ENCODE peak calls at places on chromosomes 3 and 15, in seven cellular contexts. U is IMR-90, F is Peyer's patch, E is GM12878, Z is prostate gland, Q is breast epithelium, J is sigmoid colon. W is an unnamed sample.

GRCh38 chr3:53545365-53546031 is 51.1 kb downstream of the CACNA1D start:
- DNase-seq in U (no peak), F (no peak), E (no peak), Z (no peak), Q (no peak), J (no peak), W (no peak)

GRCh38 chr15:96052572-96053038 is 277.9 kb upstream of the NR2F2 start:
- DNase-seq in U (no peak), F (no peak), E (no peak), Z (no peak), Q (no peak), J (no peak), W (no peak)

GRCh38 chr15:44468713-44469385 is 41.4 kb downstream of the CTDSPL2 start:
- DNase-seq in U (peak; percentile 83), F (no peak), E (no peak), Z (no peak), Q (no peak), J (no peak), W (no peak)

GRCh38 chr3:153052096-153052460 is 109.9 kb upstream of the RAP2B start:
- DNase-seq in U (peak; percentile 95), F (no peak), E (no peak), Z (peak; percentile 5), Q (no peak), J (peak; percentile 82), W (no peak)

GRCh38 chr3:103227651-103228050 is 792.8 kb downstream of the ZPLD1 start:
- DNase-seq in U (no peak), F (no peak), E (no peak), Z (no peak), Q (no peak), J (no peak), W (no peak)

GRCh38 chr15:40313531-40314398 is 6.0 kb upstream of the PLCB2 start:
- DNase-seq in U (no peak), F (peak; percentile 52), E (no peak), Z (peak; percentile 62), Q (no peak), J (peak; percentile 74), W (peak; percentile 52)

GRCh38 chr3:195911946-195912270 is 3.6 kb upstream of the TNK2 start:
- DNase-seq in U (no peak), F (no peak), E (no peak), Z (peak; percentile 66), Q (peak; percentile 79), J (peak; percentile 42), W (no peak)

GRCh38 chr3:16252243-16252978 is 12.3 kb downstream of the DPH3 start:
- DNase-seq in U (no peak), F (no peak), E (peak; percentile 32), Z (no peak), Q (no peak), J (no peak), W (no peak)

GRCh38 chr3:11558461-11558903 is 85.2 kb downstream of the VGLL4 start:
- DNase-seq in U (no peak), F (no peak), E (no peak), Z (no peak), Q (no peak), J (no peak), W (no peak)

DNA sequence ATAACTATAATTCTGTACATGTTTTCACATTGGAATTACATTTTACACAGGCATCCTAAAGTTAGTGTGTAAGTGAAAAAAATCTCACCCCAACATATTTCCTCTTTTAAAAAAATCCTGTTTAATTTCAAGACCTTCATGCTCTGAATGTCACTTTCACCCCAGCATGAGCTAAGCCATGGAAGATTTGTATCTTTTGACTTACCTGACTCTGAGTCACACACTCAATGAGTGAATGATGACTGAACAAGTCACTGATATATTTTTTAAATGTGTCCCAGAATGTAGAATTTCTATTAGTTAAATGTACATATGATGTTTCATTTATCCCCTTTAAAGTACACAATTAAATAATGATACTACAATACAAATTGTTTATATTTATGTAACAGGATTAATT is 199.9 kb upstream of the RBMS3 start:
- DNase-seq in U (no peak), F (no peak), E (no peak), Z (no peak), Q (no peak), J (no peak), W (no peak)
- TF ChIP-seq POLR2A in U (no peak), F (no peak), E (no peak), Z (no peak), Q (no peak), J (no peak), W (no peak)

DNA sequence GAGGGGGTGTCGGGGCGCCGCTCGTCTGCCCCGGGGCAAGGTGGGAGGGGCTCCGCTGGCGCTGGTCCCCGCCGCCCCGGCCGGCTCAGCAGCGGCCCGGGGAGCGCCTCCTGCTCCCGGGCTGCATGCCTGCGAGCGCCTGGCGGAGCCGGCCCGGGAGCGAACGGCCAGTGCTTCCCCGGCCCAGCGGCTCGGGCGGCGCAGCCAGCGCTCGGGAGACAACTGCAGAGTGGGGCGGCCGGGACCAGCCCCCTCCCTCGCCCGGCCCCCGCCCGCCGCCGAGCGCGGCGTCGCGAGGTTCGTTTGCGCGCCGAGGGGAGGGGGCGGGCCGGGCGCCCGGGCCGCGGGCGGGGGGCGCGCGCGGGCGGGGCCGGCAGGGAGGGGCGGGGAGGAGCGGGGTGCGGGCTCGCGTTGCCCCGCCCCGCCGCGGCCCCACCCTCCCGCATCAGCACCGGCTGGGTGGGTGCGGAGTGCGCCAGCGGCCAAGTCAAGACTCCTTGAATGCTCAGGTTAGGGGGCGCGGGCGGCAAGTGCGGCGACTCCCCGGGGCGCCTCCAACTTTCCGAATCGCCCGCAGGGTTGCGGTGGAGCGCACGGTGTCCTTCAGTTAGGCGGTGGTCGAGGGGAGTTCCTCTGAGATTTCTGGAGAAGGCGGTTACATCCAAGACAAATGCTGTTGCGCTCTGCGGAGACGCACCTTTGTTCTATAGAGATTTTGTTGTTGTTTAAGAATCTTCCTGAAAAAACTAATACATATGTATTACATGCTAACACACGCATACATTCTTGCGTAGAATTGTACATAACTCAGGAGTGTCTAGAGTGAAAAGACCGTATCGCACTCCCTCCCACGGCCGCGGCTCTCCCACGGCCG is at the start of gene RGMA:
- DNase-seq in U (no peak), F (no peak), E (no peak), Z (no peak), Q (no peak), J (peak; percentile 70), W (peak; percentile 40)
- H3K27me3 ChIP-seq in U (peaks cover 52% of the 10 kb centered on the region), F (peaks cover 3% of the 10 kb centered on the region), E (peaks cover 11% of the 10 kb centered on the region), Z (no peaks in the 10 kb centered on the region), Q (peaks cover 8% of the 10 kb centered on the region), J (no peaks in the 10 kb centered on the region), W (peaks cover 4% of the 10 kb centered on the region)

DNA sequence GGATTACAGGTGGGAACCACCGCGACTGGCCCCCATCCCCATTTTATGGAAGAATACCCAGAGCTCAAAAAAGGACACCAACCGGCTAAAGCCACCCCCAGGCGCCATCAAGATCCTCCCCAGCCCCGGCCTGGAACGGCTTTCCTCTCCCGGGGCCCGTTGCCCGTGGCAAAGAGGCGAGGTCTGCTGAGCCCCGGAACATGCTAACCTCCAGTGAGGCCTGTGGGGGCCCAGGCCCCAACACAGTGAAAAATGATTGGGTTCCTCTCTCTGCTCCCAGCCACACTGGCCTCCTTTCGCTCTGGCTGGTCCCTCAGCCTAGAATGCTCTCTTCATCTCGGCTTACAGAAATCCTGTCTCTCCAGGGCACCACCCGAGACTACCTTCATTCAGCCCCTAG is 46.5 kb upstream of the SMAD6 start:
- DNase-seq in U (no peak), F (no peak), E (no peak), Z (no peak), Q (no peak), J (no peak), W (no peak)
- TF ChIP-seq POLR2A in U (no peak), F (no peak), E (no peak), Z (no peak), Q (no peak), J (no peak), W (no peak)

GRCh38 chr15:60660290-60661051 is 181.5 kb upstream of the ICE2 start:
- DNase-seq in U (peak; percentile 73), F (no peak), E (no peak), Z (no peak), Q (no peak), J (no peak), W (no peak)
- H3K27me3 ChIP-seq in U (peaks cover 4% of the 10 kb centered on the region), F (no peaks in the 10 kb centered on the region), E (no peaks in the 10 kb centered on the region), Z (no peaks in the 10 kb centered on the region), Q (no peaks in the 10 kb centered on the region), J (no peaks in the 10 kb centered on the region), W (no peaks in the 10 kb centered on the region)

DNA sequence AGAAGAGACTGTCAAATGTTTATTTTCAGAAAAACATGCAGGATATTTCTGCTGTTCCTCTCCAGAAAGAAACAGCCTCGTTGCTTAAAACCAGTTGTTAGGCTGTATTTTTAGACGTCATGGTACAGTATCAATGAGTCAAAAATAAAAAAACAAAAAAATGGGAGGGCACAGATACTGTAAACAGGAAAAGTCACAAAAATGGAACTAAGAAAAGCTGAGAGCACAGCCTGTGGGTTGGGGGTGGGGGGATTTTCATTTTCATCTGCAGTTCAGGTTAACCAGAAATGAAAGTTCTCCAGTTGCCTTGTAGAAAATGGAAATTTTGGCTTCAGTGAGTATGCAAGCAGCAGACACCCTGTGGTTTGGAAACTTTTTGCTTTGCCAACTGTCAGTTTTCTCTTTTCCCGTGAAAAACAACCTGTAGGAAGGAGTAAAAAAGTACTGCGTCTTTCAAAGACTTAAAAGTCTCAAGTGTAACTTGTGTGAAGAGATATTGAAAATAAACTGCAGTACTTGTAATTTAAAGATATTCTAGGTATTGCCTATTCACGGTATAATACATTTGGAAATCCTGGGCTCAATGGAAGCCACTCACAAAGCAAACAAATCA is 59.0 kb downstream of the FRMD4B start:
- DNase-seq in U (no peak), F (peak; percentile 22), E (peak; percentile 86), Z (no peak), Q (no peak), J (no peak), W (no peak)
- TF ChIP-seq POLR2A in U (no peak), F (no peak), E (no peak), Z (no peak), Q (no peak), J (no peak), W (no peak)